ENCODE peak calls at places on chromosome 4, in ten cellular contexts. Y is A549, G is breast epithelium, I is HepG2, W is IMR-90, K is HCT116, S is fibroblast of lung, P is pancreas, R is suprapubic skin, Z is thoracic aorta. N is an unnamed sample.

GRCh38 chr4:98656443-98656842 is 2.0 kb downstream of the TSPAN5 start:
- DNase-seq in P (no peak), W (no peak), Z (no peak), R (no peak), K (no peak), S (no peak), Y (no peak), G (no peak), I (no peak), N (no peak)

GRCh38 chr4:7761720-7762119 is 177.9 kb downstream of the AFAP1 start:
- DNase-seq in I (peak; percentile 49), G (peak; percentile 49), W (peak; percentile 34), R (peak; percentile 84), S (peak; percentile 50), Z (peak; percentile 50), P (no peak), Y (peak; percentile 49), K (peak; percentile 32), N (no peak)

GRCh38 chr4:147354994-147355393 is 125.9 kb upstream of the EDNRA start:
- DNase-seq in R (no peak), I (no peak), S (no peak), Z (no peak), K (no peak), P (no peak), G (no peak), W (peak; percentile 61), Y (no peak), N (no peak)

GRCh38 chr4:93770201-93770600 is 58.4 kb upstream of the ATOH1 start:
- DNase-seq in W (no peak), Z (no peak), K (no peak), P (no peak), I (no peak), Y (no peak), R (no peak), G (no peak), S (no peak), N (no peak)

GRCh38 chr4:77449162-77449561 is 156.5 kb upstream of the CXCL13 start:
- DNase-seq in R (no peak), P (no peak), K (no peak), Z (no peak), S (peak; percentile 3), I (no peak), Y (no peak), W (no peak), G (no peak), N (no peak)

GRCh38 chr4:7559741-7560376 is 125.1 kb upstream of the PSAPL1 start:
- DNase-seq in K (no peak), W (no peak), S (no peak), P (no peak), Y (no peak), R (no peak), Z (no peak), I (peak; percentile 13), G (no peak), N (no peak)

GRCh38 chr4:101345596-101346311 is 1.6 kb downstream of the PPP3CA start:
- DNase-seq in I (peak; percentile 31), P (peak; percentile 52), S (peak; percentile 55), Z (no peak), K (no peak), G (no peak), W (peak; percentile 39), R (peak; percentile 88), Y (peak; percentile 11), N (no peak)

GRCh38 chr4:8133897-8134542 is 24.6 kb downstream of the ABLIM2 start:
- DNase-seq in I (no peak), K (no peak), Y (no peak), Z (no peak), W (no peak), P (no peak), R (no peak), G (no peak), S (no peak), N (no peak)

GRCh38 chr4:80017125-80017854 is 55.7 kb downstream of the ANTXR2 start:
- DNase-seq in P (no peak), I (no peak), W (peak; percentile 96), G (no peak), K (no peak), S (peak; percentile 95), R (no peak), Z (no peak), Y (no peak), N (no peak)

GRCh38 chr4:105191621-105192210 is 45.0 kb downstream of the TET2 start:
- DNase-seq in S (peak; percentile 76), R (no peak), W (peak; percentile 72), P (no peak), K (no peak), Y (no peak), G (no peak), Z (no peak), I (no peak), N (no peak)

GRCh38 chr4:159366966-159367365 is 264.1 kb downstream of the RAPGEF2 start:
- DNase-seq in I (peak; percentile 67), G (no peak), Z (no peak), Y (no peak), W (no peak), R (no peak), P (no peak), S (peak; percentile 21), K (no peak), N (no peak)

GRCh38 chr4:26936284-26937065 is 75.8 kb downstream of the STIM2 start:
- DNase-seq in S (peak; percentile 56), I (peak; percentile 75), R (no peak), P (no peak), G (no peak), Y (no peak), K (no peak), W (peak; percentile 23), Z (no peak), N (no peak)

GRCh38 chr4:26931451-26931850 is 70.8 kb downstream of the STIM2 start:
- DNase-seq in S (no peak), W (no peak), P (no peak), Z (no peak), R (no peak), K (no peak), G (no peak), I (no peak), Y (no peak), N (no peak)

GRCh38 chr4:26931961-26932360 is 71.3 kb downstream of the STIM2 start:
- DNase-seq in Y (no peak), G (no peak), S (peak; percentile 11), I (no peak), Z (no peak), P (no peak), K (no peak), W (no peak), R (no peak), N (no peak)

GRCh38 chr4:26930964-26931363 is 70.3 kb downstream of the STIM2 start:
- DNase-seq in W (no peak), Z (no peak), K (no peak), I (no peak), G (no peak), P (no peak), R (no peak), S (peak; percentile 12), Y (no peak), N (no peak)
- H3K27ac ChIP-seq in W (no peak overlapping the region), Z (no peak overlapping the region), K (no peak overlapping the region), I (no peak overlapping the region), G (no peak overlapping the region), P (no peak overlapping the region), R (no peak overlapping the region), S (no peak overlapping the region), Y (no peak overlapping the region), N (no peak overlapping the region)

GRCh38 chr4:39626261-39626660 is 12.4 kb downstream of the SMIM14 start:
- DNase-seq in K (no peak), G (no peak), P (no peak), W (no peak), I (no peak), R (no peak), S (no peak), Y (no peak), Z (no peak), N (no peak)
- H3K4me1 ChIP-seq in K (peaks cover 19% of the 10 kb centered on the region), G (no peaks in the 10 kb centered on the region), P (peaks cover 7% of the 10 kb centered on the region), W (peaks cover 4% of the 10 kb centered on the region), I (peaks cover 54% of the 10 kb centered on the region), R (peaks cover 18% of the 10 kb centered on the region), S (no peaks in the 10 kb centered on the region), Y (peaks cover 49% of the 10 kb centered on the region), Z (peaks cover 30% of the 10 kb centered on the region), N (peaks cover 4% of the 10 kb centered on the region)

GRCh38 chr4:103493450-103494159 is 226.2 kb downstream of the TACR3 start:
- DNase-seq in Y (no peak), P (no peak), W (no peak), I (no peak), G (no peak), Z (no peak), S (peak; percentile 7), K (no peak), R (no peak), N (no peak)

GRCh38 chr4:103497692-103498091 is 222.1 kb downstream of the TACR3 start:
- DNase-seq in W (no peak), Z (no peak), G (no peak), K (no peak), Y (no peak), P (no peak), I (no peak), R (no peak), S (no peak), N (no peak)

GRCh38 chr4:103498161-103499070 is 221.4 kb downstream of the TACR3 start:
- DNase-seq in W (peak; percentile 4), I (no peak), G (no peak), K (no peak), P (no peak), R (no peak), Z (no peak), Y (no peak), S (peak; percentile 78), N (no peak)

GRCh38 chr4:103496800-103497199 is 223.0 kb downstream of the TACR3 start:
- DNase-seq in K (no peak), S (no peak), G (no peak), Y (no peak), P (no peak), R (no peak), W (no peak), I (no peak), Z (no peak), N (no peak)

DNA sequence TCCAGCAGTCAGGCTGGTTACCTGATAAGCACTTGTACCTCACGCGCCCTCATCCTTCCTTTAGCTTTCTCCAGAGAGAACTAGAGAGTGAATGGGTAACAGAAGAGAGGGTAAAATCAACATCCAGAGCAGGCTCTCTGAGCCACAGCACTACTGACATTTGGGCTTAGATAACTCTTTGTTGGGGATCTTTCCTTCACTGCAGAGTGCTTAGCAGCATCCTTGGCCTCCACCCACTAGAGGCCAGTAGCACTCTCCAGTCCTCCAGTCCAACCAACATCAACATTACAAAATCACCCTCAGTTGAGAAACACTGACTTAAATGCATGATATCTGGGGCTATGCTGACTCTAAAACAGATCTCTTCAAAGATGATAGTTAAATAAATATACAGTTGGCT is 220.7 kb downstream of the TACR3 start:
- DNase-seq in R (no peak), Y (no peak), I (no peak), P (no peak), Z (no peak), K (no peak), W (no peak), S (no peak), G (no peak), N (no peak)
- TF ChIP-seq CTCF in R (no peak), Y (no peak), I (no peak), P (no peak), Z (no peak), K (peak; percentile 33), W (no peak), S (peak; percentile 33), G (no peak), N (no peak)

DNA sequence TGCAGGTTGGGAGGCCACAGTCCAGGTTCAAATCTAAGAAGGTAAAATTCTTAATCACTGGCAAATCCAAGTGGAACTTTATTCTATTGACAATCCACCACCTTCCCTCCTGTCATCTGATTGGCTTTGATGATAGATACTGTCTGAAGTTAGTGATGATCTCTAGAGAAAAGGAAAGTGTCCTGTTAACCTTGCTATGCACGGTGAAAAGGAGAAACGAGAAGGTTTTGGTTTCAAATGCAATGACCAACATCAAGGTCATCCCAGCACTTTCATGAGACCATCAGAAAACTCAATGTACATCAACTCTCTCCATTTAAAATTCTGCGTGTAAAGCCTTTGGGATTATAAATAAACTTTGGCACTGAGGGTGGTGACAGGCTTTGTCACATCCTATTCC is 87.2 kb downstream of the CHRNA9 start:
- DNase-seq in Y (no peak), P (no peak), W (no peak), R (no peak), I (no peak), S (no peak), G (no peak), K (no peak), Z (no peak), N (no peak)
- H3K27ac ChIP-seq in Y (peak overlapping the region; percentile 68), P (no peak overlapping the region), W (no peak overlapping the region), R (no peak overlapping the region), I (no peak overlapping the region), S (no peak overlapping the region), G (peak overlapping the region; percentile 1), K (no peak overlapping the region), Z (no peak overlapping the region), N (no peak overlapping the region)